ENCODE peak calls at places on chromosomes 11 and 22, in four cellular contexts. C, U, X and O are unnamed samples.

GRCh38 chr22:45225732-45226560 is 14.7 kb downstream of the KIAA0930 start:
- DNase-seq in X (no peak), C (peak; percentile 25), U (no peak), O (no peak)

GRCh38 chr11:71086687-71087258 is 165.6 kb downstream of the SHANK2 start:
- DNase-seq in U (no peak), C (peak; percentile 34), X (peak; percentile 78), O (peak; percentile 42)

GRCh38 chr22:38460367-38460952 is 5.5 kb upstream of the KCNJ4 start:
- DNase-seq in X (no peak), U (no peak), C (no peak), O (no peak)

GRCh38 chr22:24486501-24486921 is 8.6 kb upstream of the UPB1 start:
- DNase-seq in U (no peak), X (no peak), C (peak; percentile 44), O (no peak)

GRCh38 chr11:1361882-1362281 is 27.9 kb upstream of the BRSK2 start:
- DNase-seq in U (no peak), C (no peak), X (no peak), O (no peak)

GRCh38 chr22:47168441-47168840 is 406.0 kb downstream of the TBC1D22A start:
- DNase-seq in U (no peak), X (no peak), C (no peak), O (no peak)

GRCh38 chr11:134558258-134558835 is 146.3 kb upstream of the B3GAT1 start:
- DNase-seq in X (peak; percentile 19), C (no peak), U (no peak), O (no peak)

GRCh38 chr22:17106785-17107546 is 14.2 kb downstream of the TMEM121B start:
- DNase-seq in U (no peak), X (no peak), C (no peak), O (no peak)

GRCh38 chr11:69874984-69875673 is 55.9 kb upstream of the FGF3 start:
- DNase-seq in U (no peak), X (peak; percentile 41), C (no peak), O (no peak)

GRCh38 chr22:37121887-37122591 is 12.5 kb upstream of the TMPRSS6 start:
- DNase-seq in C (peak; percentile 10), U (peak; percentile 73), X (no peak), O (no peak)

GRCh38 chr22:20021196-20022181 is 579 bp downstream of the TANGO2 start:
- DNase-seq in X (peak; percentile 54), U (no peak), C (peak; percentile 49), O (no peak)

GRCh38 chr11:60314607-60315321 is 12.3 kb upstream of the MS4A6E start:
- DNase-seq in U (no peak), X (no peak), C (no peak), O (no peak)

GRCh38 chr11:2379471-2380174 is 2.5 kb downstream of the CD81 start:
- DNase-seq in C (no peak), X (no peak), U (no peak), O (no peak)

GRCh38 chr22:27859336-27859735 is 57.8 kb upstream of the MN1 start:
- DNase-seq in C (no peak), X (no peak), U (no peak), O (no peak)
- H3K4me3 ChIP-seq in C (no peak overlapping the region), X (no peak overlapping the region), U (no peak overlapping the region), O (no peak overlapping the region)

DNA sequence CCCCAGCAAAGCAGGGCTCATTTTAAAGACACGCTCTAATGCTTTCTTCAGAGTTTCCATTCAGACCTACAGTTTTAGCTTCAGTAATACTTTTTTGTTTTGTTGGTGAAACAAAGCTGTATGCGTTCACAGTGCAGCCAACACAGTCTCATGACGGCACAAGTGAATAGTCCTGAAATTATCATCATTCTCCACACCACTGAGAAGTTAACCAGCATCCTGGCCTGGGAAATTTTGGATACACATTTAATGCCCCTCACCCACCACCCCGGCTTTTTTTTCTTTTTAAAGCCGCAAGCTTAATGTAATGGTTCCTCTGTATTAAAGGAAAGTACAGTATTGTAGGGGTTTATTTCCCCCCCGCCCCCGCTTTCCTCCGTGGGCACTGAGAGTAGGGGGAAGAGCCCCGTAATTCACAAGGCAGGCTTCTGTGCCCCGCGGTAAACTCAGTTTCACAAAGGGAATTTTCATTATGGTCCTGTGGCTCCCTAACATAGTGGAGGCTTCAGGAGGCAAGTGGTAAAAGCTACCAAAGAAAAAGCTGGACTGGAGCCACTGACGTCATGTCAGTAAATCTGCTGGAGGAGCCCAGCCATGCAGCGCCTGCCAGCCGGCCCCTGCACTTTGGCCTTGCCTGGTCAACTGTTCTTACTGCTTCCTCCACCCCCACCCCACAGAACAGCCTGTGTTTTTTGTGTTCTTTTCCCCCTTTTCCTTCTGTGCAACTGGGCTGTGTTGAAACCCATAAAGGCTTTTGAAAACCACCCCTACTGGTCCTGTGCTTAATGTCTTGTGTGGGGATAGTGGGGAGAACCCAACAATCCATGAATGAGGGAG is 18.2 kb downstream of the TEAD1 start:
- DNase-seq in U (no peak), C (peak; percentile 94), X (no peak), O (no peak)
- H3K4me1 ChIP-seq in U (no peaks in the 10 kb centered on the region), C (peaks cover 90% of the 10 kb centered on the region), X (peaks cover 51% of the 10 kb centered on the region), O (peaks cover 9% of the 10 kb centered on the region)

GRCh38 chr11:118900535-118901384 is 17.1 kb downstream of the CXCR5 start:
- DNase-seq in C (no peak), U (no peak), X (no peak), O (no peak)

GRCh38 chr11:118902336-118903203 is 18.9 kb downstream of the CXCR5 start:
- DNase-seq in C (no peak), U (no peak), X (no peak), O (no peak)

GRCh38 chr11:118899706-118900360 is 16.1 kb downstream of the CXCR5 start:
- DNase-seq in U (no peak), C (no peak), X (no peak), O (no peak)

GRCh38 chr11:118903204-118904015 is 19.7 kb downstream of the CXCR5 start:
- DNase-seq in C (no peak), U (no peak), X (no peak), O (no peak)

DNA sequence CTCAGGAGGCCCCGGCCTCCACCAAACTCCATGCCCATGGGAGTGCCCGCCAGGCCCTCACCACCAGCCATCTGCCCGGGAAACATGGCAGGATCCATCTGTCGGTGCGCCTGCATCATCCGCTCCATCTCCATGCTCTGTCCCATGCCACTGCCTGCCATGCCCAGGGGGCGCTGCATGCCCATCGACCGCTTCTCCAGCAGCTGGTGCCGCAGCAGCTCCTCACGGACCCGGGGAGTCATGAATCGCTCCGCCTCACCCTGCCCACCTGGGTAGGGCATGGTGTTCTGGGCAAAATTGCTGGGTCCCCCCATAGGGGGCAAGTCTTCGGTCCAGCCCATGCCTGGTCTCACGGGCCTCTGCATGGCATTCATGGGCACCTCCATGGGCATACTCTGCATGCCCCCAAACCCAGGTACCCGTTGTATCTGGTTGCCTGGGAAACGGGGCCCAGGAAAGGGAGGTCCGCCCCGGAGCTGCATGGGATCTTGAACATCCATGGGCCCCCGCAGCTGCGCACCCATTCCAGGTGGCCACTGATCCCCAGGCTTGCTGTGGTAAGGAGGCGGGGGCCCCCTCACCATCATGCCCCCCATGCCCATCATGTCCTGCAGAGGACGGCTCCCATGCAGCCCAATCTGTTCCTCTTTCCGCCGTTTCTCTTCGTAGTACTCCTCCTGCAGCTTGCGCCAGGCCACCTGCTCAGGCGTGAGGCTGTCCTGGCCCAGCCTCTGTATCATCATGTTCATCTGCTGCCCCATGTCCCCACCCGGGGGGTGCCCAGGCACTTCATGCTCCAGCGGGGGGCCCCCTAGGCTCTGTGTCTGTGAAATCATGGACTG is 18.0 kb downstream of the CXCR5 start:
- DNase-seq in U (no peak), C (no peak), X (peak; percentile 51), O (no peak)
- TF ChIP-seq SUZ12 in U (no peak), C (no peak), X (no peak), O (no peak)

GRCh38 chr11:84854498-84854880 is 772.7 kb downstream of the DLG2 start:
- DNase-seq in C (no peak), X (no peak), U (no peak), O (no peak)
- H3K4me3 ChIP-seq in C (no peak overlapping the region), X (no peak overlapping the region), U (no peak overlapping the region), O (no peak overlapping the region)

DNA sequence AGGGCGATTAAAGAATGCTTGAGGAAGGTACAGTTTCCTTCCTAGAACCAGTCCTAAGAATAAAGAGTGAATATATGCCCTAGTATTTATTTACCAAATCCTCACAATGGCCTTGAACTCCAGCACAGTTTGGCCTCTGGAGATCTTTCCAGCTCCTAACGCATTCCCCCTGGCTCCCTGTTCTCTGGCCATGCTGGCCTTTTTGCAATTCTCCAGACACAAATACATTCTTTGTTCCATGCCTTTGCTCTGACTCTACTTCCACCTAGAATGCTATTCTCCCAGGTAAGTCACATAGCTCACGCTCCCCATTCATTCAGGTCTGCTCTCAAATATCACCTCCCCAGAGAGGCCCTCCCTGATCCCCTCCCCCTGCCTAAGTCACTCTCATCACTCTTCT is 3.7 kb upstream of the DGKZ start:
- DNase-seq in U (no peak), C (peak; percentile 50), X (no peak), O (no peak)
- H3K4me1 ChIP-seq in U (peaks cover 19% of the 10 kb centered on the region), C (peaks cover 53% of the 10 kb centered on the region), X (peaks cover 59% of the 10 kb centered on the region), O (peaks cover 56% of the 10 kb centered on the region)

DNA sequence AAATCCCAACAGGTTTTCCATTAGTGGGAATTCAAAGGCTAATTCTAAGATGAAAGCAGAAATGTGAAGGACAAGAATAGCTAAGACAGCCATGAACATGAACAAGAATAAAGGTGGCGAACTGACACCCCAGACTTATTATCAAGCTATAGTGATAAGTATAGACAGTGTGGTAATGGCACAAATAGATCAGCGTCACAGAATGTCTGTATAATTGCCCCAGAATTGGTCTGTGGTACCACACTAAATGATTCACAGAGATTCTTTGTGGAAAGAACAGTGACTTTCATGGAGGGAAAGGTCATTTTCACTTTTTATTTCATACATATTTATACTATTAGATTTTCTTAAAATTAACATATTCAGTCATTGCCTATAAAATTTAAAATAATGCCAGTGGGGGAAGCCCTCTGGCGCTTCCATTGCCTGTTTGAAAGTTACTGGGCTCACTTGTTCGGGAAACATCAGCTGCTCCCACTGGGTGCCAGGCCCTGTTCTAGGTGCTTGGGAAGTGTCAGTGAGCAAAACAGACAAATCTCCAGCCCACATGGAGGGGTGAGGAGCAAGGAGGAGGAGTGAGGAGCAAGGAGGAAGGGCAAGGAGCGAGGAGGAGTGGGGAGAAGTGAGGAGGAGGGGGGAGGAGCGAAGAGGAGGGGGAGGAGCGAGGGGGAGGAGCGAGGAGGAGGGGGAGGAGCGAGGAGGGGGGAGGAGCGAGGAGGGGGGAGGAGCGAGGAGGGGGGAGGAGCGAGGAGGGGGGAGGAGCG is 11.3 kb upstream of the NLRP6 start:
- DNase-seq in C (no peak), U (no peak), X (no peak), O (no peak)
- TF ChIP-seq SUZ12 in C (no peak), U (no peak), X (no peak), O (no peak)

GRCh38 chr11:294795-295194 is 4.5 kb downstream of the IFITM5 start:
- DNase-seq in C (no peak), X (no peak), U (no peak), O (no peak)
- H3K4me3 ChIP-seq in C (no peak overlapping the region), X (no peak overlapping the region), U (no peak overlapping the region), O (no peak overlapping the region)